ENCODE peak calls at places on chromosomes 1 and 21, in four cellular contexts. L is neural progenitor cell; W is stimulated activated CD8-positive, alpha-beta memory T cell treated with anti-CD3 and anti-CD28 coated beads, Interleukin-15, amount 100 ng/mL, for 24 hours; M is foreskin fibroblast. O is an unnamed sample.

GRCh38 chr1:3541930-3542329 is 69.4 kb downstream of the MEGF6 start:
- DNase-seq in L (no peak), W (no peak), M (no peak), O (no peak)

GRCh38 chr1:8122477-8123407 is 96.6 kb upstream of the ERRFI1 start:
- DNase-seq in L (no peak), W (no peak), M (peak; percentile 75), O (no peak)

GRCh38 chr1:54487571-54488050 is 60.4 kb upstream of the ACOT11 start:
- DNase-seq in L (peak; percentile 45), W (no peak), M (peak; percentile 56), O (no peak)

GRCh38 chr1:23079025-23079424 is 59.8 kb downstream of the KDM1A start:
- DNase-seq in L (no peak), W (no peak), M (no peak), O (no peak)

GRCh38 chr1:11397151-11397902 is 81.6 kb upstream of the DISP3 start:
- DNase-seq in L (no peak), W (no peak), M (no peak), O (no peak)

GRCh38 chr1:22685675-22686074 is 25.0 kb upstream of the EPHB2 start:
- DNase-seq in L (no peak), W (no peak), M (no peak), O (peak; percentile 63)

GRCh38 chr1:234768171-234768568 is 158.2 kb upstream of the IRF2BP2 start:
- DNase-seq in L (no peak), W (no peak), M (no peak), O (no peak)

GRCh38 chr1:53448241-53448841 is 10.9 kb upstream of the DMRTB1 start:
- DNase-seq in L (peak; percentile 26), W (no peak), M (no peak), O (no peak)

GRCh38 chr1:1313500-1314236 is 5.3 kb downstream of the PUSL1 start:
- DNase-seq in L (no peak), W (no peak), M (no peak), O (no peak)

GRCh38 chr21:45415188-45415942 is 10.4 kb downstream of the COL18A1 start:
- DNase-seq in L (no peak), W (no peak), M (no peak), O (no peak)